ENCODE peak calls at places on chromosomes 13 and 19, in seven cellular contexts. U, F, X, V, M, K and T are unnamed samples.

GRCh38 chr13:106619688-106620555 is 52.0 kb upstream of the ARGLU1 start:
- DNase-seq in K (peak), V (peak), M (peak), X (peak), U (peak), F (peak), T (peak)

GRCh38 chr19:56671613-56671994 is at the start of gene ZNF835:
- DNase-seq in X (no peak), F (no peak), M (peak), V (peak), K (peak), U (peak), T (no peak)

GRCh38 chr13:112182831-112183543 is 116.0 kb downstream of the SOX1 start:
- DNase-seq in X (no peak), U (no peak), M (no peak), V (no peak), F (no peak), K (no peak), T (no peak)

GRCh38 chr19:8615813-8616596 is 5.5 kb upstream of the ADAMTS10 start:
- DNase-seq in K (peak), U (peak), X (no peak), F (peak), M (peak), V (no peak), T (no peak)

GRCh38 chr13:35518337-35518736 is 41.8 kb upstream of the MAB21L1 start:
- DNase-seq in F (no peak), V (no peak), M (peak), K (no peak), X (no peak), U (no peak), T (no peak)

GRCh38 chr19:49954933-49955332 is 6.0 kb downstream of the SIGLEC11 start:
- DNase-seq in K (no peak), U (no peak), M (no peak), F (no peak), V (no peak), X (no peak), T (no peak)

GRCh38 chr19:3833578-3834348 is 35.1 kb downstream of the ZFR2 start:
- DNase-seq in M (no peak), K (no peak), X (no peak), F (no peak), U (no peak), V (no peak), T (no peak)

GRCh38 chr13:100245099-100245498 is 156.2 kb downstream of the PCCA start:
- DNase-seq in K (no peak), V (no peak), M (no peak), U (peak), X (no peak), F (no peak), T (no peak)

GRCh38 chr13:33865945-33866344 is 48.0 kb downstream of the RFC3 start:
- DNase-seq in M (no peak), U (no peak), V (no peak), F (no peak), X (no peak), K (no peak), T (no peak)

GRCh38 chr13:97030705-97031452 is 36.6 kb upstream of the OXGR1 start:
- DNase-seq in M (peak), U (peak), X (peak), F (peak), K (no peak), V (no peak), T (peak)

GRCh38 chr13:23447927-23448326 is 14.4 kb upstream of the SACS start:
- DNase-seq in F (no peak), X (no peak), M (no peak), K (no peak), U (peak), V (no peak), T (no peak)

GRCh38 chr19:7272856-7273578 is 21.2 kb downstream of the INSR start:
- DNase-seq in V (no peak), X (no peak), M (no peak), F (no peak), U (peak), K (no peak), T (no peak)

GRCh38 chr19:54431255-54431838 is 16.1 kb downstream of the TTYH1 start:
- DNase-seq in F (no peak), U (no peak), V (no peak), M (no peak), K (no peak), X (peak), T (no peak)